ENCODE peak calls at places on chromosome 4, in eight cellular contexts. One of them, this sample, is unnamed.

GRCh38 chr4:1222036-1222789 is 26.7 kb downstream of the CTBP1 start:
- DNase-seq in mesenteric fat pad: no peak
- DNase-seq in MCF 10A: no peak
- DNase-seq in suprapubic skin: no peak
- DNase-seq in fibroblast of mammary gland: no peak
- DNase-seq in cardiac fibroblast: no peak
- DNase-seq in heart right ventricle: no peak
- DNase-seq in pancreas: no peak
- DNase-seq in this sample: no peak

GRCh38 chr4:72397314-72397713 is 171.7 kb downstream of the ADAMTS3 start:
- DNase-seq in mesenteric fat pad: no peak
- DNase-seq in MCF 10A: peak; percentile 35
- DNase-seq in suprapubic skin: no peak
- DNase-seq in fibroblast of mammary gland: no peak
- DNase-seq in cardiac fibroblast: peak; percentile 36
- DNase-seq in heart right ventricle: no peak
- DNase-seq in pancreas: no peak
- DNase-seq in this sample: peak; percentile 33

GRCh38 chr4:4610672-4611071 is 68.8 kb upstream of the STX18 start:
- DNase-seq in mesenteric fat pad: no peak
- DNase-seq in MCF 10A: no peak
- DNase-seq in suprapubic skin: no peak
- DNase-seq in fibroblast of mammary gland: no peak
- DNase-seq in cardiac fibroblast: no peak
- DNase-seq in heart right ventricle: no peak
- DNase-seq in pancreas: no peak
- DNase-seq in this sample: no peak

GRCh38 chr4:1216869-1217294 is 32.0 kb downstream of the CTBP1 start:
- DNase-seq in mesenteric fat pad: no peak
- DNase-seq in MCF 10A: no peak
- DNase-seq in suprapubic skin: no peak
- DNase-seq in fibroblast of mammary gland: no peak
- DNase-seq in cardiac fibroblast: no peak
- DNase-seq in heart right ventricle: peak; percentile 58
- DNase-seq in pancreas: no peak
- DNase-seq in this sample: no peak

GRCh38 chr4:57055873-57056272 is 54.3 kb downstream of the IGFBP7 start:
- DNase-seq in mesenteric fat pad: no peak
- DNase-seq in MCF 10A: no peak
- DNase-seq in suprapubic skin: no peak
- DNase-seq in fibroblast of mammary gland: no peak
- DNase-seq in cardiac fibroblast: no peak
- DNase-seq in heart right ventricle: peak; percentile 54
- DNase-seq in pancreas: no peak
- DNase-seq in this sample: no peak

GRCh38 chr4:36990108-36990872 is 254.3 kb upstream of the NWD2 start:
- DNase-seq in mesenteric fat pad: no peak
- DNase-seq in MCF 10A: no peak
- DNase-seq in suprapubic skin: no peak
- DNase-seq in fibroblast of mammary gland: no peak
- DNase-seq in cardiac fibroblast: no peak
- DNase-seq in heart right ventricle: no peak
- DNase-seq in pancreas: no peak
- DNase-seq in this sample: no peak

GRCh38 chr4:104489731-104490095 is 5.0 kb downstream of the CXXC4 start:
- DNase-seq in mesenteric fat pad: no peak
- DNase-seq in MCF 10A: no peak
- DNase-seq in suprapubic skin: no peak
- DNase-seq in fibroblast of mammary gland: no peak
- DNase-seq in cardiac fibroblast: no peak
- DNase-seq in heart right ventricle: no peak
- DNase-seq in pancreas: no peak
- DNase-seq in this sample: no peak

GRCh38 chr4:30776921-30777415 is 56.8 kb downstream of the PCDH7 start:
- DNase-seq in mesenteric fat pad: no peak
- DNase-seq in MCF 10A: no peak
- DNase-seq in suprapubic skin: no peak
- DNase-seq in fibroblast of mammary gland: no peak
- DNase-seq in cardiac fibroblast: no peak
- DNase-seq in heart right ventricle: no peak
- DNase-seq in pancreas: no peak
- DNase-seq in this sample: no peak

GRCh38 chr4:128810871-128811570 is 1.5 kb downstream of the JADE1 start:
- DNase-seq in mesenteric fat pad: no peak
- DNase-seq in MCF 10A: peak; percentile 91
- DNase-seq in suprapubic skin: peak; percentile 92
- DNase-seq in fibroblast of mammary gland: peak; percentile 79
- DNase-seq in cardiac fibroblast: peak; percentile 73
- DNase-seq in heart right ventricle: peak; percentile 82
- DNase-seq in pancreas: peak; percentile 92
- DNase-seq in this sample: peak; percentile 71

GRCh38 chr4:111839186-111839585 is 306.1 kb upstream of the FAM241A start:
- DNase-seq in mesenteric fat pad: no peak
- DNase-seq in MCF 10A: no peak
- DNase-seq in suprapubic skin: no peak
- DNase-seq in fibroblast of mammary gland: no peak
- DNase-seq in cardiac fibroblast: no peak
- DNase-seq in heart right ventricle: no peak
- DNase-seq in pancreas: no peak
- DNase-seq in this sample: no peak

GRCh38 chr4:169384741-169385140 is 114.0 kb upstream of the SH3RF1 start:
- DNase-seq in mesenteric fat pad: no peak
- DNase-seq in MCF 10A: no peak
- DNase-seq in suprapubic skin: no peak
- DNase-seq in fibroblast of mammary gland: no peak
- DNase-seq in cardiac fibroblast: peak; percentile 38
- DNase-seq in heart right ventricle: no peak
- DNase-seq in pancreas: no peak
- DNase-seq in this sample: no peak

GRCh38 chr4:90293320-90293719 is 166.1 kb downstream of the CCSER1 start:
- DNase-seq in mesenteric fat pad: no peak
- DNase-seq in MCF 10A: no peak
- DNase-seq in suprapubic skin: no peak
- DNase-seq in fibroblast of mammary gland: peak; percentile 32
- DNase-seq in cardiac fibroblast: peak; percentile 43
- DNase-seq in heart right ventricle: no peak
- DNase-seq in pancreas: no peak
- DNase-seq in this sample: no peak

GRCh38 chr4:83075271-83075670 is 39.3 kb downstream of the PLAC8 start:
- DNase-seq in mesenteric fat pad: no peak
- DNase-seq in MCF 10A: no peak
- DNase-seq in suprapubic skin: no peak
- DNase-seq in fibroblast of mammary gland: peak; percentile 35
- DNase-seq in cardiac fibroblast: no peak
- DNase-seq in heart right ventricle: no peak
- DNase-seq in pancreas: no peak
- DNase-seq in this sample: no peak

GRCh38 chr4:156346959-156347385 is 393.3 kb upstream of the CTSO start:
- DNase-seq in mesenteric fat pad: no peak
- DNase-seq in MCF 10A: peak; percentile 12
- DNase-seq in suprapubic skin: no peak
- DNase-seq in fibroblast of mammary gland: no peak
- DNase-seq in cardiac fibroblast: no peak
- DNase-seq in heart right ventricle: no peak
- DNase-seq in pancreas: no peak
- DNase-seq in this sample: no peak

GRCh38 chr4:130147618-130148017 is 1051.7 kb downstream of the C4orf33 start:
- DNase-seq in mesenteric fat pad: no peak
- DNase-seq in MCF 10A: no peak
- DNase-seq in suprapubic skin: no peak
- DNase-seq in fibroblast of mammary gland: no peak
- DNase-seq in cardiac fibroblast: no peak
- DNase-seq in heart right ventricle: no peak
- DNase-seq in pancreas: no peak
- DNase-seq in this sample: no peak

GRCh38 chr4:142777045-142777743 is 68.9 kb downstream of the INPP4B start:
- DNase-seq in mesenteric fat pad: no peak
- DNase-seq in MCF 10A: peak; percentile 86
- DNase-seq in suprapubic skin: no peak
- DNase-seq in fibroblast of mammary gland: peak; percentile 3
- DNase-seq in cardiac fibroblast: no peak
- DNase-seq in heart right ventricle: no peak
- DNase-seq in pancreas: no peak
- DNase-seq in this sample: peak; percentile 73

GRCh38 chr4:121594796-121595526 is 101.8 kb downstream of the ANXA5 start:
- DNase-seq in mesenteric fat pad: no peak
- DNase-seq in MCF 10A: peak; percentile 75
- DNase-seq in suprapubic skin: no peak
- DNase-seq in fibroblast of mammary gland: peak; percentile 81
- DNase-seq in cardiac fibroblast: peak; percentile 81
- DNase-seq in heart right ventricle: no peak
- DNase-seq in pancreas: no peak
- DNase-seq in this sample: peak; percentile 5

GRCh38 chr4:140296335-140296753 is 77.1 kb upstream of the SCOC start:
- DNase-seq in mesenteric fat pad: no peak
- DNase-seq in MCF 10A: peak; percentile 58
- DNase-seq in suprapubic skin: peak; percentile 91
- DNase-seq in fibroblast of mammary gland: peak; percentile 90
- DNase-seq in cardiac fibroblast: peak; percentile 87
- DNase-seq in heart right ventricle: peak; percentile 23
- DNase-seq in pancreas: no peak
- DNase-seq in this sample: peak; percentile 10

GRCh38 chr4:16157609-16158503 is 68.4 kb downstream of the TAPT1 start:
- DNase-seq in mesenteric fat pad: no peak
- DNase-seq in MCF 10A: no peak
- DNase-seq in suprapubic skin: no peak
- DNase-seq in fibroblast of mammary gland: no peak
- DNase-seq in cardiac fibroblast: peak; percentile 18
- DNase-seq in heart right ventricle: no peak
- DNase-seq in pancreas: no peak
- DNase-seq in this sample: no peak

GRCh38 chr4:75708218-75708691 is 16.1 kb upstream of the USO1 start:
- DNase-seq in mesenteric fat pad: no peak
- DNase-seq in MCF 10A: no peak
- DNase-seq in suprapubic skin: no peak
- DNase-seq in fibroblast of mammary gland: no peak
- DNase-seq in cardiac fibroblast: no peak
- DNase-seq in heart right ventricle: no peak
- DNase-seq in pancreas: no peak
- DNase-seq in this sample: no peak

GRCh38 chr4:107349266-107349665 is 313.2 kb upstream of the DKK2 start:
- DNase-seq in mesenteric fat pad: no peak
- DNase-seq in MCF 10A: no peak
- DNase-seq in suprapubic skin: no peak
- DNase-seq in fibroblast of mammary gland: no peak
- DNase-seq in cardiac fibroblast: no peak
- DNase-seq in heart right ventricle: no peak
- DNase-seq in pancreas: no peak
- DNase-seq in this sample: no peak

GRCh38 chr4:85964298-85964697 is 395.6 kb downstream of the MAPK10 start:
- DNase-seq in mesenteric fat pad: no peak
- DNase-seq in MCF 10A: peak; percentile 26
- DNase-seq in suprapubic skin: no peak
- DNase-seq in fibroblast of mammary gland: no peak
- DNase-seq in cardiac fibroblast: no peak
- DNase-seq in heart right ventricle: no peak
- DNase-seq in pancreas: no peak
- DNase-seq in this sample: no peak

GRCh38 chr4:184282251-184282713 is 64.6 kb upstream of the ENPP6 start:
- DNase-seq in mesenteric fat pad: no peak
- DNase-seq in MCF 10A: peak; percentile 47
- DNase-seq in suprapubic skin: no peak
- DNase-seq in fibroblast of mammary gland: no peak
- DNase-seq in cardiac fibroblast: no peak
- DNase-seq in heart right ventricle: no peak
- DNase-seq in pancreas: no peak
- DNase-seq in this sample: peak; percentile 79

GRCh38 chr4:156676116-156676851 is 295.3 kb downstream of the PDGFC start:
- DNase-seq in mesenteric fat pad: no peak
- DNase-seq in MCF 10A: no peak
- DNase-seq in suprapubic skin: no peak
- DNase-seq in fibroblast of mammary gland: no peak
- DNase-seq in cardiac fibroblast: peak; percentile 35
- DNase-seq in heart right ventricle: no peak
- DNase-seq in pancreas: no peak
- DNase-seq in this sample: no peak

GRCh38 chr4:138449938-138450337 is 207.8 kb upstream of the SLC7A11 start:
- DNase-seq in mesenteric fat pad: no peak
- DNase-seq in MCF 10A: no peak
- DNase-seq in suprapubic skin: no peak
- DNase-seq in fibroblast of mammary gland: no peak
- DNase-seq in cardiac fibroblast: no peak
- DNase-seq in heart right ventricle: no peak
- DNase-seq in pancreas: no peak
- DNase-seq in this sample: peak; percentile 1

GRCh38 chr4:21848001-21848400 is 100.6 kb downstream of the KCNIP4 start:
- DNase-seq in mesenteric fat pad: no peak
- DNase-seq in MCF 10A: no peak
- DNase-seq in suprapubic skin: no peak
- DNase-seq in fibroblast of mammary gland: no peak
- DNase-seq in cardiac fibroblast: no peak
- DNase-seq in heart right ventricle: no peak
- DNase-seq in pancreas: no peak
- DNase-seq in this sample: no peak

GRCh38 chr4:39237179-39237578 is 54.9 kb downstream of the WDR19 start:
- DNase-seq in mesenteric fat pad: no peak
- DNase-seq in MCF 10A: peak; percentile 2
- DNase-seq in suprapubic skin: no peak
- DNase-seq in fibroblast of mammary gland: no peak
- DNase-seq in cardiac fibroblast: peak; percentile 32
- DNase-seq in heart right ventricle: no peak
- DNase-seq in pancreas: no peak
- DNase-seq in this sample: peak; percentile 2

GRCh38 chr4:8419222-8420041 is 21.1 kb downstream of the ACOX3 start:
- DNase-seq in mesenteric fat pad: no peak
- DNase-seq in MCF 10A: peak; percentile 65
- DNase-seq in suprapubic skin: no peak
- DNase-seq in fibroblast of mammary gland: peak; percentile 52
- DNase-seq in cardiac fibroblast: peak; percentile 50
- DNase-seq in heart right ventricle: no peak
- DNase-seq in pancreas: no peak
- DNase-seq in this sample: no peak

GRCh38 chr4:169185133-169185956 is 85.4 kb downstream of the SH3RF1 start:
- DNase-seq in mesenteric fat pad: no peak
- DNase-seq in MCF 10A: no peak
- DNase-seq in suprapubic skin: no peak
- DNase-seq in fibroblast of mammary gland: no peak
- DNase-seq in cardiac fibroblast: no peak
- DNase-seq in heart right ventricle: no peak
- DNase-seq in pancreas: no peak
- DNase-seq in this sample: no peak

GRCh38 chr4:119755599-119755998 is 127.0 kb upstream of the PDE5A start:
- DNase-seq in mesenteric fat pad: no peak
- DNase-seq in MCF 10A: no peak
- DNase-seq in suprapubic skin: no peak
- DNase-seq in fibroblast of mammary gland: no peak
- DNase-seq in cardiac fibroblast: no peak
- DNase-seq in heart right ventricle: no peak
- DNase-seq in pancreas: no peak
- DNase-seq in this sample: no peak

GRCh38 chr4:102717448-102718092 is 43.2 kb downstream of the MANBA start:
- DNase-seq in mesenteric fat pad: no peak
- DNase-seq in MCF 10A: peak; percentile 60
- DNase-seq in suprapubic skin: no peak
- DNase-seq in fibroblast of mammary gland: peak; percentile 26
- DNase-seq in cardiac fibroblast: peak; percentile 38
- DNase-seq in heart right ventricle: no peak
- DNase-seq in pancreas: no peak
- DNase-seq in this sample: peak; percentile 75

GRCh38 chr4:169335331-169335730 is 64.6 kb upstream of the SH3RF1 start:
- DNase-seq in mesenteric fat pad: no peak
- DNase-seq in MCF 10A: peak; percentile 36
- DNase-seq in suprapubic skin: no peak
- DNase-seq in fibroblast of mammary gland: no peak
- DNase-seq in cardiac fibroblast: peak; percentile 47
- DNase-seq in heart right ventricle: no peak
- DNase-seq in pancreas: no peak
- DNase-seq in this sample: peak; percentile 87

GRCh38 chr4:35105486-35105885 is 1138.8 kb downstream of the ARAP2 start:
- DNase-seq in mesenteric fat pad: no peak
- DNase-seq in MCF 10A: no peak
- DNase-seq in suprapubic skin: no peak
- DNase-seq in fibroblast of mammary gland: no peak
- DNase-seq in cardiac fibroblast: no peak
- DNase-seq in heart right ventricle: no peak
- DNase-seq in pancreas: no peak
- DNase-seq in this sample: no peak

GRCh38 chr4:93809773-93810172 is 18.8 kb upstream of the ATOH1 start:
- DNase-seq in mesenteric fat pad: no peak
- DNase-seq in MCF 10A: peak; percentile 35
- DNase-seq in suprapubic skin: no peak
- DNase-seq in fibroblast of mammary gland: no peak
- DNase-seq in cardiac fibroblast: no peak
- DNase-seq in heart right ventricle: peak; percentile 20
- DNase-seq in pancreas: no peak
- DNase-seq in this sample: no peak

This sample was measured in foreskin keratinocyte.